ENCODE peak calls at places on chromosomes 6 and 20, in six cellular contexts. L is GM12865, T is neural crest cell, A is fibroblast of lung, P is astrocyte of the spinal cord, R is stomach. F is an unnamed sample.

GRCh38 chr6:4682431-4683159 is 93.6 kb upstream of the CDYL start:
- DNase-seq in L (no peak), T (no peak), A (no peak), P (no peak), R (no peak), F (no peak)

GRCh38 chr20:3686867-3687321 is 5.1 kb upstream of the ADAM33 start:
- DNase-seq in L (no peak), T (no peak), A (peak), P (peak), R (peak), F (no peak)

GRCh38 chr6:154086510-154086909 is 47.5 kb downstream of the OPRM1 start:
- DNase-seq in L (no peak), T (no peak), A (no peak), P (no peak), R (no peak), F (no peak)

GRCh38 chr6:1396952-1397868 is 7.8 kb downstream of the FOXF2 start:
- DNase-seq in L (peak), T (peak), A (peak), P (peak), R (peak), F (peak)

GRCh38 chr6:18501313-18502013 is 114.3 kb downstream of the RNF144B start:
- DNase-seq in L (no peak), T (no peak), A (peak), P (peak), R (no peak), F (no peak)

GRCh38 chr6:163943647-163944395 is 529.3 kb downstream of the QKI start:
- DNase-seq in L (no peak), T (peak), A (peak), P (peak), R (no peak), F (no peak)

GRCh38 chr6:5905431-5906339 is 101.0 kb downstream of the NRN1 start:
- DNase-seq in L (no peak), T (no peak), A (peak), P (peak), R (peak), F (no peak)

GRCh38 chr6:159979136-159979874 is 10.4 kb downstream of the IGF2R start:
- DNase-seq in L (peak), T (no peak), A (no peak), P (peak), R (peak), F (peak)

GRCh38 chr6:108564178-108564577 is 3.5 kb downstream of the FOXO3 start:
- DNase-seq in L (peak), T (no peak), A (peak), P (peak), R (no peak), F (no peak)

GRCh38 chr6:99415446-99415845 is 9.7 kb downstream of the PNISR start:
- DNase-seq in L (no peak), T (no peak), A (no peak), P (no peak), R (no peak), F (no peak)

GRCh38 chr6:53119772-53120409 is 28.8 kb downstream of the GCM1 start:
- DNase-seq in L (no peak), T (no peak), A (peak), P (peak), R (peak), F (no peak)

GRCh38 chr6:24858154-24858801 is 59.6 kb upstream of the ARMH2 start:
- DNase-seq in L (peak), T (no peak), A (peak), P (no peak), R (no peak), F (peak)

GRCh38 chr6:81204741-81205140 is 547.7 kb downstream of the TENT5A start:
- DNase-seq in L (no peak), T (no peak), A (peak), P (peak), R (no peak), F (no peak)

GRCh38 chr20:44357020-44357419 is 1.5 kb downstream of the HNF4A start:
- DNase-seq in L (no peak), T (no peak), A (no peak), P (no peak), R (no peak), F (no peak)

GRCh38 chr6:153503810-153504209 is 372.7 kb upstream of the RGS17 start:
- DNase-seq in L (peak), T (no peak), A (no peak), P (no peak), R (no peak), F (no peak)

GRCh38 chr6:163897030-163897429 is 482.5 kb downstream of the QKI start:
- DNase-seq in L (peak), T (no peak), A (peak), P (peak), R (no peak), F (no peak)

GRCh38 chr6:63580704-63580961 is 8.4 kb downstream of the LOC128125822 start:
- DNase-seq in L (no peak), T (no peak), A (no peak), P (no peak), R (no peak), F (no peak)

GRCh38 chr6:158861686-158862381 is 42.7 kb upstream of the EZR start:
- DNase-seq in L (no peak), T (no peak), A (peak), P (no peak), R (no peak), F (no peak)

GRCh38 chr6:139533573-139534471 is 159.4 kb upstream of the CITED2 start:
- DNase-seq in L (no peak), T (no peak), A (peak), P (peak), R (peak), F (no peak)

GRCh38 chr6:163404825-163405265 is 9.7 kb upstream of the QKI start:
- DNase-seq in L (no peak), T (no peak), A (peak), P (no peak), R (no peak), F (no peak)

GRCh38 chr6:39416026-39416425 is 93.5 kb upstream of the KCNK16 start:
- DNase-seq in L (no peak), T (no peak), A (no peak), P (no peak), R (no peak), F (no peak)

GRCh38 chr6:166162599-166163342 is 4.9 kb downstream of the TBXT start:
- DNase-seq in L (peak), T (no peak), A (no peak), P (no peak), R (no peak), F (peak)

GRCh38 chr6:109104512-109104911 is 9.2 kb downstream of the CEP57L1 start:
- DNase-seq in L (no peak), T (no peak), A (no peak), P (no peak), R (no peak), F (no peak)

GRCh38 chr20:64149141-64149540 is 15.1 kb upstream of the MYT1 start:
- DNase-seq in L (no peak), T (no peak), A (no peak), P (no peak), R (no peak), F (no peak)

GRCh38 chr20:44692932-44693476 is 22.2 kb upstream of the CCN5 start:
- DNase-seq in L (no peak), T (no peak), A (peak), P (peak), R (peak), F (no peak)

GRCh38 chr6:170035896-170036295 is 255.0 kb downstream of the DLL1 start:
- DNase-seq in L (no peak), T (no peak), A (no peak), P (no peak), R (peak), F (no peak)

GRCh38 chr6:64415936-64416335 is 780.3 kb downstream of the PHF3 start:
- DNase-seq in L (no peak), T (no peak), A (peak), P (no peak), R (no peak), F (no peak)

GRCh38 chr6:166005846-166006592 is 161.6 kb downstream of the TBXT start:
- DNase-seq in L (no peak), T (peak), A (peak), P (peak), R (peak), F (no peak)

GRCh38 chr20:11047559-11047958 is 373.8 kb upstream of the JAG1 start:
- DNase-seq in L (no peak), T (no peak), A (no peak), P (peak), R (no peak), F (no peak)

GRCh38 chr20:33820362-33820761 is 9.2 kb downstream of the CHMP4B start:
- DNase-seq in L (no peak), T (no peak), A (no peak), P (no peak), R (no peak), F (no peak)

GRCh38 chr20:33815671-33816070 is 4.5 kb downstream of the CHMP4B start:
- DNase-seq in L (no peak), T (no peak), A (no peak), P (no peak), R (no peak), F (no peak)

GRCh38 chr20:33819456-33819855 is 8.3 kb downstream of the CHMP4B start:
- DNase-seq in L (no peak), T (no peak), A (no peak), P (no peak), R (no peak), F (no peak)

GRCh38 chr20:33816191-33816590 is 5.0 kb downstream of the CHMP4B start:
- DNase-seq in L (no peak), T (no peak), A (no peak), P (no peak), R (no peak), F (no peak)

DNA sequence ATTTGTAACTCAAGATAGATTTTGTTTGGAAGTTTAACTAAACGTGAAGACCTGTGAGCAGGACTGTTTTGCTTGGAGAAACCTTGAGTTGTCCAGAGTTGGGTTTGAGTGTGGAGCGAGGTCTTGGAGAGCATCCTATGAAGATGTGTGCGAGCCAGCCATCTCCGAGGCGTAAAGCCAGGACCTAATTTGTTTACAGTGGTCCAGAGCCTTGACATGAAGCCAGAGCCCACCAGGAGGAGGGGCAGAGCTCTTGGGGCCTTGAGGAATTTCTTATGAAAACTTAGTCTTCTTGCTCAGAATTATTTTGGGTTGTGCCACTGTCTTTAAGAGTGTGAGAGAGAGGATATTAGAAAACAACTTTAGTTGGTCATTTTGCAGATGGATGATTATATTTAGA is 6.3 kb downstream of the CHMP4B start:
- DNase-seq in L (no peak), T (no peak), A (no peak), P (no peak), R (no peak), F (no peak)
- TF ChIP-seq CTCF in L (no peak), T (no peak), A (no peak), P (no peak), R (no peak), F (no peak)

GRCh38 chr6:146305098-146305497 is 238.5 kb upstream of the RAB32 start:
- DNase-seq in L (no peak), T (no peak), A (no peak), P (no peak), R (no peak), F (no peak)

GRCh38 chr6:146312606-146313005 is 231.0 kb upstream of the RAB32 start:
- DNase-seq in L (no peak), T (no peak), A (no peak), P (no peak), R (no peak), F (no peak)

GRCh38 chr6:146315321-146316254 is 228.0 kb upstream of the RAB32 start:
- DNase-seq in L (no peak), T (no peak), A (peak), P (no peak), R (no peak), F (no peak)

GRCh38 chr6:146310628-146311027 is 233.0 kb upstream of the RAB32 start:
- DNase-seq in L (no peak), T (no peak), A (no peak), P (no peak), R (no peak), F (no peak)

GRCh38 chr6:146311079-146311478 is 232.6 kb upstream of the RAB32 start:
- DNase-seq in L (no peak), T (no peak), A (no peak), P (no peak), R (no peak), F (no peak)
- TF ChIP-seq CTCF in L (no peak), T (no peak), A (no peak), P (no peak), R (no peak), F (no peak)

DNA sequence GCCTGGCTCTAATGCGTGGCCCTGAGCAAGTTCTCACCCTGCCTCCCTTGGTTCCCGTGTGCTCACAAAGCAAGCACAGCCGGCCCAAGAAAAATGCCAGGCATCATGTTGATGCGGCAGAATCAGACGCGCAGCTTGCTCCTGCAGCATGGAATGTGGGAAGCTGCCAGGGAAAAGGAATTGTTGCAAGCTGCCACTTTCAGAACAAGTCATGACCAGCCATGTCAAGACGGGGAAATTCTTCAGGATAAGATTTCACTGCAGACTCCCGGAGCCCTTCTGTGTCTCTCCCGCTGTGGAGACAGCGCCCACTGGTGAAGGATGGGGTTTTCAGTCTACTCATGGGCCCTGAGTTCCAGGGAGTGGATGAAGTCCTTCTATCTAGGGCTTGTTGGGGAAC is 4.6 kb downstream of the DACT2 start:
- DNase-seq in L (no peak), T (no peak), A (no peak), P (no peak), R (no peak), F (no peak)
- TF ChIP-seq CTCF in L (no peak), T (peak), A (no peak), P (no peak), R (peak), F (no peak)

GRCh38 chr6:45047573-45047972 is 280.6 kb upstream of the RUNX2 start:
- DNase-seq in L (no peak), T (no peak), A (no peak), P (no peak), R (no peak), F (no peak)
- TF ChIP-seq CTCF in L (no peak), T (no peak), A (no peak), P (no peak), R (no peak), F (no peak)

GRCh38 chr6:51857134-51857533 is 230.3 kb downstream of the PKHD1 start:
- DNase-seq in L (no peak), T (no peak), A (no peak), P (no peak), R (no peak), F (no peak)
- TF ChIP-seq CTCF in L (no peak), T (no peak), A (no peak), P (no peak), R (no peak), F (no peak)

GRCh38 chr6:136920216-136920857 is 1.8 kb upstream of the SLC35D3 start:
- DNase-seq in L (no peak), T (no peak), A (no peak), P (no peak), R (no peak), F (peak)
- TF ChIP-seq CTCF in L (no peak), T (no peak), A (no peak), P (no peak), R (no peak), F (no peak)

GRCh38 chr20:62449951-62450815 is 22.8 kb upstream of the RBBP8NL start:
- DNase-seq in L (no peak), T (no peak), A (no peak), P (no peak), R (no peak), F (no peak)
- TF ChIP-seq CTCF in L (no peak), T (no peak), A (no peak), P (peak), R (no peak), F (no peak)

DNA sequence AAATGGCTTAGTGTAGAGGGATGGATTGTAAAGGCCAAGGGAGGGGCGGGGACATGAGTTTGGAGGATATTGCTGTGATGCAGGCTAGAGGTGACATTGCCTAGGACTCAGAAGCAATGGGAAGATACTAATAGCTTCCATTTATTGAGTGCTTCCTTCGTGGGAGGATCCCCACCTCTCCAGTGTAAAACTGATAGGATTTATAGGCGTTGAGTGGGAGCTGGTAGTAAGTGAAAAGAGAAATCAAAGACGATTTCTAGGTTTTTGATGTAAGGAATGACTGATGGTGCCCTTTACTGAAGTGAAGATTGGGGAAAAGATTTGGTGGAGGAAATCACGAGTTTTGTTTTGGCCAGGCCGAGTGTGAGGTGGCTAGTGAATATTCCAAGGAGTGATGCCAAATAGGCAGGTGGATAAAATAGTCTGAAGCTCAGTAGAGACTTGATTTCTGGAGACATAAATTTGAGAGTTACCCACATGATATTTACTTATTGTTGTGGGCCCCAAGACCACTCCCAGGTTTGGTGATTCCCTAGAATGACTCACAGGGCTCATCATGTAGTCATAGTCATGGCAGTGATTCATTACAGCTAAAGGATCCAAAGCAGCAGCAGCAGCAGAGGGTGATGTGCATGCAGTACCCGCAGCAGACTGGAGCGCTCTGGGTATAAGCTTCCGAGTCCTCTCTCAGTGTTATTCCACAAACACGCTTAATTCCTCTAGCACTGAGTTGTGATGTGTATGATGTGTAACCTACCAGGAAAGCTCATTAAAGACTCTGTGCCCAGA is 10.2 kb downstream of the RPRD1B start:
- DNase-seq in L (no peak), T (no peak), A (peak), P (peak), R (no peak), F (no peak)
- TF ChIP-seq CTCF in L (no peak), T (no peak), A (no peak), P (no peak), R (no peak), F (no peak)

GRCh38 chr6:26271640-26272090 is 93.3 kb upstream of the BTN3A2 start:
- DNase-seq in L (no peak), T (no peak), A (no peak), P (no peak), R (no peak), F (no peak)

GRCh38 chr6:26270121-26270861 is 94.7 kb upstream of the BTN3A2 start:
- DNase-seq in L (peak), T (no peak), A (no peak), P (peak), R (no peak), F (no peak)

GRCh38 chr6:26273673-26274595 is 91.1 kb upstream of the BTN3A2 start:
- DNase-seq in L (peak), T (no peak), A (peak), P (peak), R (no peak), F (no peak)

GRCh38 chr6:26270903-26271639 is 93.9 kb upstream of the BTN3A2 start:
- DNase-seq in L (peak), T (peak), A (peak), P (peak), R (peak), F (peak)

GRCh38 chr6:26272171-26272631 is 92.8 kb upstream of the BTN3A2 start:
- DNase-seq in L (peak), T (no peak), A (no peak), P (peak), R (peak), F (no peak)
- TF ChIP-seq CTCF in L (no peak), T (no peak), A (no peak), P (no peak), R (no peak), F (no peak)

DNA sequence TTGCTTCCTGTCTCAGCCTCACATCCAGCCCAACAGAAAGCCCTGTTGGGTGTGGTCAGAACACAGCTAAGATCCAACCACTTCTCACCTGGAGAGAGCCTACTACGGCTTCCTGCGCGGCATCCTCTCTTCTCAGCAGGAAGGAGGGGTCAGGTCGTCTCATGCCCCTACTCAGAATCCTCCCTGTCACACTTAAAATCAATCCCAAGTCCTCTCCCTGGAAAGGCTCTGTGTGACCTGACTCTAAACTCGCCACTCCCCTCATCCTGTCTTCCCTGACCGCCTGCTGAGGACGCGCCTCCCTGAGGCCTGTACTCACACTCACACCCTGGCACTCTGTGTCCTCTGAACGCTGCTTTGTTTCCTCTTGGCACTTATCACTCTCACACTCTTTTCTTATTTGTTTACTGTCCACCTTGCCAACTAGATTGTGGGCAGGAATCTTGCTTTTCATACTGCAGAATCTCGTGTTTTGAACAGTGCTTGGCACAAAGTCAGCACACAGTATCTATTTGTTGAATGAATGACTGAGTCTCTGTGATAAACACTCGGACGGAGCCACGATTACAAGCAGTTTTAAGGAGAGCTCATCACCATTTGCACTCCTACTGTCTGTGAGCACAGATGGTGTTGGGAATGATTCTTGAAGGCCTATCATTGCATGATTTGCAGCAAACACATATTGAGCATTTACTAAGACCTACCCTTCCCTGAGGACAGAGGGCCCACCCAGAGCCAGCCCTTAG is 18.7 kb downstream of the RAB5IF start:
- DNase-seq in L (no peak), T (no peak), A (no peak), P (no peak), R (peak), F (no peak)
- TF ChIP-seq CTCF in L (no peak), T (no peak), A (no peak), P (no peak), R (peak), F (no peak)